ENCODE peak calls at places on chromosomes 16 and 17, in six cellular contexts. X, W, G, H, K and Z are unnamed samples.

GRCh38 chr17:38728290-38728831 is 1.8 kb upstream of the CISD3 start:
- DNase-seq in W (no peak), K (peak), H (peak), G (no peak), X (no peak), Z (no peak)

GRCh38 chr16:28012031-28012445 is 51.5 kb downstream of the GSG1L start:
- DNase-seq in K (no peak), H (no peak), G (no peak), W (no peak), X (no peak), Z (no peak)

GRCh38 chr17:49512296-49513043 is 17.4 kb downstream of the NGFR start:
- DNase-seq in K (no peak), G (no peak), W (no peak), X (peak), H (no peak), Z (no peak)

GRCh38 chr17:8073627-8074485 is 13.7 kb downstream of the ALOX12B start:
- DNase-seq in H (peak), X (peak), K (peak), G (peak), W (peak), Z (peak)

GRCh38 chr17:49013311-49014205 is 16.4 kb downstream of the IGF2BP1 start:
- DNase-seq in X (peak), H (no peak), W (no peak), G (no peak), K (no peak), Z (peak)

GRCh38 chr17:17921192-17922082 is 50.8 kb downstream of the TOM1L2 start:
- DNase-seq in G (no peak), W (peak), X (no peak), K (no peak), H (no peak), Z (peak)

GRCh38 chr17:60645918-60646523 is 31.6 kb upstream of the BCAS3 start:
- DNase-seq in K (no peak), G (no peak), H (no peak), W (no peak), X (no peak), Z (no peak)

GRCh38 chr17:17801800-17802481 is 34.8 kb downstream of the SREBF1 start:
- DNase-seq in W (no peak), H (no peak), K (no peak), G (no peak), X (no peak), Z (no peak)

GRCh38 chr17:58506354-58507080 is 7.9 kb downstream of the MTMR4 start:
- DNase-seq in W (no peak), X (no peak), K (no peak), H (no peak), G (no peak), Z (no peak)
- H3K27ac ChIP-seq in W (no peak), X (no peak), K (no peak), H (no peak), G (no peak), Z (no peak)

GRCh38 chr16:70704586-70704985 is 18.7 kb upstream of the MTSS2 start:
- DNase-seq in K (no peak), W (no peak), X (peak), G (no peak), H (peak), Z (no peak)

GRCh38 chr16:70702624-70703023 is 16.8 kb upstream of the MTSS2 start:
- DNase-seq in H (no peak), K (no peak), G (no peak), X (no peak), W (no peak), Z (no peak)

GRCh38 chr16:70703041-70703834 is 17.4 kb upstream of the MTSS2 start:
- DNase-seq in W (peak), X (peak), H (no peak), K (no peak), G (peak), Z (peak)

GRCh38 chr16:70705056-70705455 is 19.2 kb upstream of the MTSS2 start:
- DNase-seq in W (no peak), X (no peak), K (no peak), H (no peak), G (no peak), Z (no peak)

DNA sequence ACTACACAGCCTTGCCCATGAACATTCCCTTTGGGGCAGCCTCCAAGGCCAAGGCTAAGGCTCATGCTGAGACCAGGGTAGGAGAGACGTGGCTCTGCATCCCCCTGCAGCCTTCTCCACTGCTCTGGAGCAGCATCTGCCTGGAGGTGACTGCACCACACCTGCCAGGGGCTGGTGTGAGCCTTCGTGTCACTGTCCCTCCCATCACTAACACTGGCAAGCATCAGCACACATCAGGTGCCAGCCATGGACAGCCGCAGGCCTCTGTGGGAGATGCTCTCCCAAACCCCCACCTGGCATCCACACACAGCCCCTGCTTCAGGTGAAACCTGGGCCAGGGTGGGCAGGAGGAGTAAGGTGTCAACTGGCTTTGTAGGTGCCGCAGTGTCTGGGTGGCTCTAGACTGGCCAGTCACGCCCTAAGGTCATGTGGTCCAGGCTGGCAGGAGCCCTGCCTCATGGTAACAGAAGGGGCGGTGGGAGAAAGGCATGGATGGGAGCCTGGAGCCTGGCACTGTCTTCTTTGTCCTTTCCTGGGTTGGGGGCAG is 18.1 kb upstream of the MTSS2 start:
- DNase-seq in X (no peak), H (no peak), K (no peak), W (no peak), G (no peak), Z (no peak)
- H3K4me3 ChIP-seq in X (no peak), H (no peak), K (no peak), W (no peak), G (no peak), Z (no peak)

GRCh38 chr16:84827897-84828296 is 8.1 kb downstream of the CRISPLD2 start:
- DNase-seq in G (no peak), K (no peak), W (no peak), H (no peak), X (no peak), Z (no peak)
- H3K27ac ChIP-seq in G (no peak), K (no peak), W (no peak), H (no peak), X (peak), Z (peak)

DNA sequence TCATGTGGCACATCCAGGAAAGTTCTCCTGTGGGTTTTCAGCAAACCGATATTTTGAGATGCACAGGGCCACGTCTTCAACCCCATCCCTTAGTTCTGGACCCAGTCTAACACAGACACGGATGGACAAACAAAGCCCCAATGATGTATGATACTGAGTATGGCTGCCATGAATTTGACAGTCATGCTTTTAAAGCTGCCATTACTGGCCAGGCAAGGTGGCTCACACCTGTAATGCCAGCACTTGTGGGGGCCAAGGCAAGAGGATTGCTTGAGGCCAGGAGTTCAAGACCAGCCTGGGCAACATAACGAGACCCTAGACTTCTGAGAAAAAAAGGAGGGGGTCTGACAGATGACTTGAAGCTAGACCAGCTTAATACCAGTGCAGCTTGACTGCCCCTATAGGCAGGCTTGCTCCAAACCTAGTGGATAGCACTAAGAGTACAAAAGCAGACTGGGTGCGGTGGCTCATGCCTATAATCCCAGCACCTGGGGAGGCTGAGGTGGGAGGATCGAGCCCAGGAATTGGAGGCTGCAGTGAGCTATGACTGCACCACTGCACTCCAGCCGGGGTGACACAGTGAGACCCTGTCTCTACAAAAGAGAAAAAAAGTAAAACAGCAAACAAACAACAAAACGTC is 10.8 kb upstream of the ZNF629 start:
- DNase-seq in X (no peak), G (no peak), W (no peak), K (no peak), H (no peak), Z (no peak)
- H3K4me3 ChIP-seq in X (no peak), G (no peak), W (no peak), K (no peak), H (no peak), Z (no peak)